ENCODE peak calls at places on chromosomes 3 and 15, in four cellular contexts. I is stomach, L is body of pancreas, W is tibial artery. P is an unnamed sample. For H3K4me1 and H3K27me3, the result is how much of the 10 kb centered on the place peaks cover.

GRCh38 chr15:50979041-50979440 is 70.6 kb downstream of the AP4E1 start:
- DNase-seq in I (no peak), L (no peak), W (no peak), P (no peak)

GRCh38 chr3:150363420-150363819 is 44.7 kb upstream of the TSC22D2 start:
- DNase-seq in I (no peak), L (no peak), W (no peak), P (no peak)

GRCh38 chr15:79978694-79979519 is 7.9 kb upstream of the BCL2A1 start:
- DNase-seq in I (no peak), L (no peak), W (no peak), P (no peak)

GRCh38 chr3:64188810-64189560 is 36.3 kb downstream of the PRICKLE2 start:
- DNase-seq in I (no peak), L (peak), W (peak), P (no peak)

GRCh38 chr3:122938756-122939425 is 88.7 kb downstream of the SEMA5B start:
- DNase-seq in I (peak), L (no peak), W (no peak), P (no peak)

GRCh38 chr15:68256675-68257450 is 20.7 kb upstream of the FEM1B start:
- DNase-seq in I (peak), L (peak), W (peak), P (peak)

GRCh38 chr3:128358156-128358895 is 108.4 kb downstream of the DNAJB8 start:
- DNase-seq in I (no peak), L (no peak), W (no peak), P (no peak)

GRCh38 chr3:64908292-64908691 is 220.5 kb upstream of the ADAMTS9 start:
- DNase-seq in I (no peak), L (no peak), W (no peak), P (no peak)

GRCh38 chr15:54559405-54560064 is 581.3 kb downstream of the UNC13C start:
- DNase-seq in I (no peak), L (peak), W (no peak), P (no peak)

GRCh38 chr3:113124256-113124830 is 87.0 kb upstream of the BOC start:
- DNase-seq in I (no peak), L (no peak), W (no peak), P (no peak)

GRCh38 chr15:73923488-73924164 is 2.6 kb upstream of the LOXL1 start:
- DNase-seq in I (no peak), L (no peak), W (peak), P (no peak)

GRCh38 chr3:38588276-38588971 is 61.1 kb downstream of the SCN5A start:
- DNase-seq in I (peak), L (no peak), W (peak), P (no peak)

GRCh38 chr3:129121016-129121791 is 400 bp downstream of the RAB43 start:
- DNase-seq in I (peak), L (peak), W (no peak), P (peak)

GRCh38 chr3:194330579-194330978 is 20.5 kb downstream of the CPN2 start:
- DNase-seq in I (peak), L (peak), W (no peak), P (no peak)

GRCh38 chr15:62060896-62061280 is 641 bp upstream of the VPS13C start:
- DNase-seq in I (no peak), L (no peak), W (no peak), P (no peak)

GRCh38 chr3:197792019-197792647 is 1.1 kb downstream of the LRCH3 start:
- DNase-seq in I (no peak), L (no peak), W (no peak), P (peak)

GRCh38 chr3:42129014-42129953 is 38.1 kb downstream of the TRAK1 start:
- DNase-seq in I (peak), L (peak), W (no peak), P (no peak)

GRCh38 chr15:58267026-58267425 is 128.8 kb downstream of the AQP9 start:
- DNase-seq in I (no peak), L (no peak), W (no peak), P (no peak)

GRCh38 chr15:51878446-51879386 is 49.3 kb downstream of the TMOD3 start:
- DNase-seq in I (no peak), L (no peak), W (no peak), P (no peak)

GRCh38 chr3:70716832-70717231 is 404.4 kb upstream of the MDFIC2 start:
- DNase-seq in I (no peak), L (peak), W (no peak), P (no peak)

GRCh38 chr3:55842204-55842603 is 355.1 kb upstream of the WNT5A start:
- DNase-seq in I (no peak), L (no peak), W (no peak), P (no peak)

GRCh38 chr15:75720787-75721461 is 8.3 kb upstream of the CSPG4 start:
- DNase-seq in I (peak), L (peak), W (no peak), P (no peak)

DNA sequence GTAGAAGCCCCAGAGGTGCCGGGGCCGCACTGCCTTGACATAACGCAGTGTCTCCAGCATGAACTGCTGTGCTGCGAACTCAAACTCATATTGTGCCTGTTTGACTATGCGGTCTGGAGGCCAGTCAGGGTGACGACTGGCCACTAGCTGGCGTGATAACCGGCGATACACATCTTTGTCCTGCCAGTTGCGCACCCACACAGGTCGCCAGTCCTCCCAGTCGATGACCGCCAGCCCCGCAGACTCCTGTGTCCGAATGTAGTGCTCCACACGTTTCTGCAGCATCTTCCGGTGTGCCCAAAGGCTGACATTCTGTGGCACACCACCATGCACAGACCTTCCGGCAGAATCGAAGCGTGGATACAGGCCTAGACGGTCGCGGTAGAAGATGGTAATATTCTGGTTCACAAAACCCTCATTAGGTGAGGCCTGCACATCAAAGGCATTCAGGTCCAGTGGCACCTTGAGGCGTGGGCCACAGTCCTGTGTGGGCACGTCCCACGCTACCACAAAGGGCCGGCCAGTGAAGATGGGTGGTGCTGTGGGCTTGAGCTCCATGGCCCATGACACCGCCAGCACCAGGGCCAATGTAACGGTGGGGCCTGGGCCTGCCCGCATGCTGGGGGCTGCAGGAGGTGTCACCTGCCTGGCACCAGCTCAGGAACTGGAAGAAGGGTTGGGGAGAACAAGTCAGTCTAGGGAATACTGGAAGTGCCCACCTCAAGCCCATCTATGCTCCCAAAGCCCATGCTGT is 2.5 kb downstream of the HYAL2 start:
- DNase-seq in I (no peak), L (no peak), W (no peak), P (no peak)
- H3K4me1 ChIP-seq in I (half or more), L (half or more), W (under half), P (under half)

DNA sequence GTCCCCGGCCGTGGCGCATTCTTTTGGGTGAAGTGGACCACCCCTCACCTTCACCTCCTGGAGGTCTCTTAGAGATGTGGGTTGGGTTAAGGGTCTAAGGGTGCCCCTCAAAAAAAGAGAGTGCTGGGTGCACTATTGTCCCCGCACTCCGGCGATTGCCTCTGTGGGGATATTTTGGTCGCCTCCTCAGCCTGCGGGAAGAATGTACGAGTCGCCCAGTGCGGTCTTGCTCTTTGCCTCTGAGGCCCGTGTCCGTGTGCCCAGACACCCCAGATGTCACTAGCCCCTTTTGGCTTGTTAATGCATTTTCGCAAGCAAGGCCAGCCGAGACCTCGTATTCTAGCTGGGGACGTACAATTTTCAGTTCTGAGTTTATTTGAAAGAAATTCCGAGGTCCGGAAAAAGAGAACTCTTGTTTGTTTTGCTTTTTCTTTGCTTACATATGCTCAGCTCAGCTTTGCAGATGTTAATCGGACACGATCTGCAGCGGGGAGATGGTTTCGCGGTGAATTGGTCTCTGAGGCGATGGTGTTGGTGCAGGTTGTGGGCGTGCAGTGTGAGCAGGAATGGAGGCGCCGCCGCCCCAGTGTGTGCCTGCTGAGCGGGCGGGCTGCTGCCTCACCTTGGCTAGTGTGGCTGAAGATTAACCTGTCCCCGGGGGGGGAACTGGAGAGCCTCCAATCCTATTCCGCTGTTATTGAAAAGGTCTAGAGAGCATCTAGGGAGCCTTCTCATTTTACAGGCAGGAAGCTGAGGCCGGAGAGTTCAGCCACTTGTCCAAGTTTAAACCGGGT is 1.4 kb downstream of the ST6GAL1 start:
- DNase-seq in I (peak), L (peak), W (peak), P (peak)
- H3K27me3 ChIP-seq in I (under half), L (under half), W (under half), P (under half)

DNA sequence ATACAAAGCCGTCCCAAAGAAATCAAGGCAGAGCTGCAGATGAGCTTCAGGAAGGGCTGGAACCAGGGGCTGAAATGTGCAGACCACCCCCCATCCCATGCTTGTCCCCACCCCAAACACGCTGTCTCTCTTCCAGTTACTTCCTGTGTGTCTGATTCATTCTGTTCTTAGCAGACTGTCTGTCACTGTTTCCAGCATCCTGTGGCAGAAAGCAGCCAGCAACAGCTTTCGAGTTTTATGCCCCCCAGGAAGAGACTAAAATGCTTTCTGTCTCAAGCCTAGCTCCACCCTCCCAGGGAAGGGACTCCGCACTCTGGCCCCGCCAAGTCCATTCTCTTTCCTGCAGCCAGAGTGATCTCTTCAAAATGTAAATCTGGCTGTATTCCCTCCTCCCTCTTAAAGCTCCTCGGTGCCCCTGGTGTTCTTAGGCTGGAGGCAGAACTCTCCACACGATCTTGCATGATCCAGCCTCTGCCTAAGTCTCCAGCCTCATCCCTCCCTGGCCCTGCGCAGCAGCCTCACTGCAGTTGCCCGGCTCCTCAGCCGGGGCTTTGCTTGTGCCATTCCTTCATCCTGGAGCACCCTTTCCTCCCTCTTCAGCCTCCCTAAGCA is 41.5 kb downstream of the HRH1 start:
- DNase-seq in I (no peak), L (no peak), W (peak), P (peak)
- H3K4me1 ChIP-seq in I (under half), L (under half), W (half or more), P (under half)

GRCh38 chr15:78345726-78346125 is 5.6 kb downstream of the CRABP1 start:
- DNase-seq in I (no peak), L (no peak), W (no peak), P (no peak)
- H3K27me3 ChIP-seq in I (under half), L (under half), W (half or more), P (under half)

GRCh38 chr3:123993818-123994217 is 1.9 kb upstream of the ROPN1 start:
- DNase-seq in I (no peak), L (no peak), W (no peak), P (no peak)
- H3K4me1 ChIP-seq in I (under half), L (under half), W (under half), P (under half)

DNA sequence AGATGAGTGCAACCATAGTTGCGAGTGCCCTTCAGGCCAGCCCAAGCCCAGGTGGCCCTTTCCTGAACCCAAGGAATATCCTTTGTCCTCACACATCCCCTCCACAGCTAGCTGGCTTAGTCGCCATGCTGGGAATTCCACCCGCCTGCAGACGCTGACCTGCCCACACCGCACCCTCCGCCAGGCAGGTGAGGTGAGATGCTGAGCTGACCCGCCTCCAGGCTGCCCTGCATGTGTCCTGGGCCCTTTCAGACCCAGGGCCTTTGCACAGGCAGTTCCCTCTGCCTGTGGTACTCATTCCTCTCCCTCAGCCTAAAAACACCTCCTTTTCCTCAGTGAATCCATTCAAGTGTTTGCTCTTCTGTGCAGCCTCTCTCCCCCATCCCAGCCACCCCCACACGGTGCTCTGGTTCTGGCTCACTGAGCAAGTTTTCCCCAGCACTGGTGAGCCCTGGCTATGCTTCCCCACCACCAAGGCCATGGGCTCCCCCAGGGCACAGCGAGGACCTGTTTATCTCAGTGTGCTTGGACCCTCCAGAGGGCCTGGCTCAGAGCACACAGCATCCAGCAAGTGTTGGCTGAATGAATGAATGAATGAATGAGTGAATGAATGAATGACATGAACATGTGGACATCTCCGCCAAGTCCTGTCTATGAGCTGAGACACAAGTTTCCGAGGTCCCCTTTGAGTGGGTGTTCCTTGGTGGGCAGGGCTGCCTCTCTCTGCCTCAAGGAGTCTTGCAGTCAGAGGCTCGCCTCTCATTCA is 33.0 kb upstream of the LINGO1 start:
- DNase-seq in I (no peak), L (no peak), W (no peak), P (no peak)
- H3K27me3 ChIP-seq in I (under half), L (under half), W (half or more), P (under half)

GRCh38 chr3:17749281-17749680 is 6.8 kb upstream of the TBC1D5 start:
- DNase-seq in I (no peak), L (no peak), W (no peak), P (no peak)
- H3K4me1 ChIP-seq in I (under half), L (under half), W (under half), P (under half)

GRCh38 chr15:87944687-87945086 is 311.9 kb downstream of the NTRK3 start:
- DNase-seq in I (no peak), L (no peak), W (peak), P (no peak)
- H3K27me3 ChIP-seq in I (under half), L (under half), W (under half), P (under half)

GRCh38 chr3:98784042-98784441 is 20.9 kb downstream of the ST3GAL6 start:
- DNase-seq in I (peak), L (peak), W (peak), P (no peak)
- H3K4me1 ChIP-seq in I (half or more), L (under half), W (half or more), P (under half)

GRCh38 chr15:65993226-65993625 is 123.9 kb downstream of the RAB11A start:
- DNase-seq in I (no peak), L (no peak), W (no peak), P (no peak)
- H3K27me3 ChIP-seq in I (under half), L (under half), W (half or more), P (under half)

P was measured in CD4-positive, CD25-positive, alpha-beta regulatory T cell.